ENCODE peak calls at places on chromosomes 6 and 20, in four cellular contexts. V, R, P and I are unnamed samples.

GRCh38 chr20:19850190-19850533 is 92.1 kb downstream of the RIN2 start:
- DNase-seq in P (no peak), V (no peak), R (no peak), I (no peak)

GRCh38 chr20:43961541-43962471 is 47.2 kb downstream of the TOX2 start:
- DNase-seq in V (no peak), P (no peak), R (no peak), I (peak; percentile 77)

GRCh38 chr6:113432729-113433505 is 424.2 kb upstream of the MARCKS start:
- DNase-seq in V (no peak), R (no peak), P (no peak), I (no peak)

GRCh38 chr6:2891768-2892170 is 11.3 kb downstream of the SERPINB9 start:
- DNase-seq in P (no peak), R (no peak), V (no peak), I (no peak)

GRCh38 chr6:52503344-52503747 is 73.5 kb downstream of the TRAM2 start:
- DNase-seq in P (no peak), R (no peak), V (no peak), I (no peak)

GRCh38 chr6:14681699-14682487 is 564.0 kb upstream of the JARID2 start:
- DNase-seq in R (no peak), V (no peak), P (no peak), I (no peak)

GRCh38 chr6:110378552-110378951 is 20.4 kb upstream of the METTL24 start:
- DNase-seq in R (no peak), V (no peak), P (no peak), I (no peak)

GRCh38 chr6:108362455-108362854 is 67.6 kb downstream of the AFG1L start:
- DNase-seq in R (no peak), P (no peak), V (no peak), I (no peak)

GRCh38 chr6:146542881-146543210 is 787 bp upstream of the RAB32 start:
- DNase-seq in P (no peak), V (no peak), R (no peak), I (no peak)

GRCh38 chr20:34639755-34640222 is 37.1 kb downstream of the PIGU start:
- DNase-seq in V (no peak), P (no peak), R (no peak), I (no peak)

GRCh38 chr6:160040055-160040454 is 71.2 kb downstream of the IGF2R start:
- DNase-seq in R (no peak), P (no peak), V (no peak), I (no peak)

GRCh38 chr6:159978291-159979135 is 9.6 kb downstream of the IGF2R start:
- DNase-seq in V (no peak), P (no peak), R (no peak), I (no peak)

DNA sequence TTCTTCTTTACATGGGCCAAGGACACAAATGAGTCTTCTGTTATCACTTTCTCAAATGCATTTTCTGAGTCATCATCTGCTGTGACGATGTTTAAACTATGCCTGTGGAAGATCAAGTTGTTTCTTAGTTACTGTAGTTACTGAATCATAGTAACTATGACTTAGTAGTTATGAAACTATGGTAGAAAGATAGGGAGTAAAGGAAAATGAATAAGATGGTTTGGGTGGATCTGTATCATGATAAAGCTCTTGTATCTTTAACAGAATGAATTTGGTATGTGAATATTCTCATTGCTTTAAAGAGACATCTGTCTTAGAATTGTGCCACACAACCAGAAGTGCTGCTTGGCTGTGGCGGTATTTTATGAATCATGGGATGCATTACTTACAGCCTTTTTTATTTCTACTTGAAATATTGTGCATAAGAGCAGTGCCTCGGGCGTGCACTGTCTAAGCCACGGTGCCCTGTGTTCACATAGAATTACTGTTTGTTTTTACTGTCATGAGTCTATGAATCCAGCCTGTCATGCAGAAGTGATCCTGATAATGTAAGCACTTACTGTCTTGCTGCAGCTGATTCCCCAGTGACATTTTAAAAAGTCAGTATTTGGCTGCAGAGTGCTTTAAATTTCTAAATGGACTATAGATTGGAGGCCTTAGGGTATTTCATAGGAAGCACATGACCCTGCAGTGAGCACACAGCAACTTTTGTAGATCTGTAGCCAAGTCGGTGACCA is 215.2 kb downstream of the TMEM242 start:
- DNase-seq in P (no peak), R (no peak), V (no peak), I (no peak)
- H3K4me3 ChIP-seq in P (no peak overlapping the region), R (no peak overlapping the region), V (no peak overlapping the region), I (no peak overlapping the region)

DNA sequence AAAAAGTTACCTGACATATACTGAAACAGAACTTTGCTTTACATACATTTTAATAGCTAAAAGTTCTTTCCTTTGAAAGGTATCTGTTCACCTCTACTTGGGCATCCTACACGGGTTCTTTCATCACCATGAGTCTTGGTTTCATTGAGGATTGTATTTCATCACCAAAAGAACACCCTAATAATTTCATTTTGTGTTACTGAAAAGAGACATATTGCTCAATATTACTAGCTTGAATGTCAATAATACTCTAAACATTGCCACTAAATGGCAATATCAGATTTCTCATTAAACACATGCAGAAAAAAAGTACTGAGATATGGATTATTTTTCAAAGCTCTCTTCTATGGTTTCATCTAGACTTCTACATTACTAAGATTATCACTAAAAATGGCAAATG is 30.8 kb downstream of the MAN1A1 start:
- DNase-seq in P (no peak), R (no peak), V (no peak), I (no peak)
- H3K4me1 ChIP-seq in P (peaks cover 11% of the 10 kb centered on the region), R (no peaks in the 10 kb centered on the region), V (peaks cover 2% of the 10 kb centered on the region), I (peaks cover 5% of the 10 kb centered on the region)

DNA sequence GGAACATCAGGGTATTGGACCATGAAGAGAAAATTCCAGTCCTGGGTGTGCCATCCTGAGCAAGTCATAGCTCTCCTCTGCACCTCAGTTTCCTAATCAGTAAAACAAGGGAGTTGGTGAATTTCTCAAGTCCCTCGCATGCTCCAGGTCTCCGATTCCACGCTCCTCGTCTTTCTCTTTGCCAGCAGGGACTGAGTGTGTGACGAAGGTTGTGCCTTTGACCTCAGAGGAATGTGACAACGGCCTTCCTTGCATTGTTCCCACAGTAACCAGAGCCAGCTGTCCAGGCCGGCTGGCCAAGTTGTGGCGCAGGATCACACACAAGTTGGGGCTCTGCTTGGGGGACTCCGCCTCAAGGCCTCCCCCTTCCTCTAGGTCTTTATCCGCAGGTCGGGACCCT is 217.3 kb downstream of the ATXN1 start:
- DNase-seq in R (no peak), V (peak; percentile 52), P (no peak), I (no peak)
- H3K27ac ChIP-seq in R (peak overlapping the region; percentile 44), V (peak overlapping the region; percentile 60), P (no peak overlapping the region), I (no peak overlapping the region)

GRCh38 chr6:19692506-19693298 is 144.5 kb upstream of the ID4 start:
- DNase-seq in V (no peak), P (no peak), R (no peak), I (no peak)
- H3K4me3 ChIP-seq in V (peak overlapping the region; percentile 26), P (no peak overlapping the region), R (no peak overlapping the region), I (no peak overlapping the region)

GRCh38 chr6:127937102-127937501 is 36.2 kb upstream of the THEMIS start:
- DNase-seq in R (no peak), V (no peak), P (no peak), I (no peak)

GRCh38 chr6:127939442-127940066 is 38.7 kb upstream of the THEMIS start:
- DNase-seq in P (no peak), V (no peak), R (no peak), I (no peak)

GRCh38 chr6:127941228-127941627 is 40.4 kb upstream of the THEMIS start:
- DNase-seq in V (no peak), P (no peak), R (no peak), I (no peak)

GRCh38 chr6:127937747-127938146 is 36.9 kb upstream of the THEMIS start:
- DNase-seq in P (no peak), R (no peak), V (no peak), I (no peak)

GRCh38 chr6:127938701-127939100 is 37.8 kb upstream of the THEMIS start:
- DNase-seq in R (no peak), P (no peak), V (no peak), I (no peak)
- H3K4me1 ChIP-seq in R (peaks cover 4% of the 10 kb centered on the region), P (no peaks in the 10 kb centered on the region), V (no peaks in the 10 kb centered on the region), I (peaks cover 14% of the 10 kb centered on the region)

DNA sequence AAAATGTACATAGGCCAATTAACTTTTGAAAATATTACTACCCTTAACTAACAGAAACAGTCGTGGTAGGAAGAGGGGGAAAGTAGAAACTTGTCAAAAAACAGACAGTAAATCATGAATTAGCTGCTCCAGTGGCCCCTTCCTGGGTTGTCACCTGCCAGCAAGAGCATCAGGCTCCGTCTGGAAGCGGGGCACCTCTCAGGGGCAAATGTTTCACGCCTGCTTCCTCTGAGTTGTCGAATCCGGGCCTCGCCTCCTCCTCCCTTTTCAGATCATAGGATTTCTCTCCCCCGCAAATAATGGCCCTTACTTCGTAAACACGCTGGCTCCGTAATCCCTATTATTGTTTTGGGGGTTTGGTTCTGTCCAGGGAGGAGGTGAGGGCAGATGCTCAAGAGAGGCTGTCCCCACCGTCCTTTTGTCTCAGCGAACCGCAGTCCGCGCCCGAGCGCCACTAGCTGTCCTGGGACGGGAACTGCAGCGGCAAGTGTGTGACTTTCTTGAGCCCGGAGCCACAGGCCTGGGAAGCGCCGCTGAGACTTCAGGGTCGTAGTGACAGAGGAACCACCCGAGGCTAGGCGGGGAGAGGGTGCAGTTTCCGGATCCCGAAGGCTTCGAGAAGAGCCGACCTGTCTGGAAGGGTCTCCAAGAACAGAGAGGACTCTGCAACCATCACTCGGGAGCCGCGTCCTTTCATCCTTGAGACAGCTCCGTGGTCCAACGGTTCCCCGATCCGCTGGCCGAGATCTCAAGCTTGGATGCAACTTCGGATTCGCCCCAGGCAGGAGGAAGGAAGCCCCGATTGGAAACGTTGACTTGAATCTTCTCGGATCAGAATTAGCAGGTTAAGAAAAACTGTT is 214.5 kb upstream of the ZNF184 start:
- DNase-seq in P (peak; percentile 87), R (no peak), V (peak; percentile 77), I (peak; percentile 81)
- H3K27ac ChIP-seq in P (no peak overlapping the region), R (peak overlapping the region; percentile 48), V (no peak overlapping the region), I (peak overlapping the region; percentile 34)

GRCh38 chr6:29943053-29943966 is 978 bp downstream of the HLA-A start:
- DNase-seq in V (no peak), R (no peak), P (peak; percentile 65), I (no peak)

GRCh38 chr6:29941916-29942274 is 437 bp upstream of the HLA-A start:
- DNase-seq in R (no peak), V (no peak), P (no peak), I (no peak)

GRCh38 chr6:29942275-29943052 is at the start of gene HLA-A:
- DNase-seq in P (peak; percentile 91), R (peak; percentile 60), V (peak; percentile 97), I (peak; percentile 91)

GRCh38 chr6:29941006-29941405 is 1.3 kb upstream of the HLA-A start:
- DNase-seq in P (no peak), V (no peak), R (no peak), I (no peak)

DNA sequence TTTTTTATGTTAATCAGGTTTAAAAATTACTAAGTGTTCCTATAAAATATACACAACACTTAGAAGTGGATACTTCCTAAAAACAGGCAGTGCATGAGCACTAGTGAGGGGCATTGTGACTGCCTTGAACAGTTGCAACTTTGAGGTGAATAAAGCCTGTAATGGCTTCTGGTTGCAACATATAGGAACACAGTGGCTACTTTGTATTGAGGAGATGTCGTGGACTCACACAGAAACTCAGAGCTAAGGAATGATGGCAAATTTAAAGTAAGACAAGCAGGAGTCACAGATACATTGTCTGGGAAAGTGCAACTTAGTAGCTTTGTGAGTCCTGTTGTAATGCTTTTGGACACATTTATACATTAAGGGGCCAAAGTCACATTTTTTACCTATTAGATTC is 856 bp upstream of the HLA-A start:
- DNase-seq in P (no peak), R (no peak), V (no peak), I (no peak)
- H3K4me3 ChIP-seq in P (no peak overlapping the region), R (peak overlapping the region; percentile 83), V (no peak overlapping the region), I (peak overlapping the region; percentile 56)